ENCODE peak calls at places on chromosomes 1 and 21, in five cellular contexts. P, B, S, U and W are unnamed samples.

GRCh38 chr1:230062521-230062920 is 4.5 kb upstream of the GALNT2 start:
- DNase-seq in P (no peak), B (no peak), S (no peak), U (no peak), W (no peak)

GRCh38 chr1:201538618-201539551 is at the start of gene NAV1:
- DNase-seq in P (peak), B (peak), S (peak), U (no peak), W (peak)

GRCh38 chr1:154591206-154591605 is 16.8 kb downstream of the ADAR start:
- DNase-seq in P (no peak), B (no peak), S (no peak), U (no peak), W (no peak)

GRCh38 chr1:202593845-202594244 is 116.4 kb downstream of the SYT2 start:
- DNase-seq in P (peak), B (no peak), S (peak), U (peak), W (peak)

GRCh38 chr1:152757747-152758146 is at the start of gene KPRP:
- DNase-seq in P (peak), B (no peak), S (no peak), U (no peak), W (no peak)

GRCh38 chr1:155038602-155039307 is 5.1 kb downstream of the DCST1 start:
- DNase-seq in P (peak), B (no peak), S (peak), U (no peak), W (peak)

GRCh38 chr1:197327776-197328364 is 59.8 kb downstream of the CRB1 start:
- DNase-seq in P (peak), B (peak), S (peak), U (no peak), W (no peak)

GRCh38 chr1:40241372-40241771 is 6.4 kb upstream of the TMCO2 start:
- DNase-seq in P (no peak), B (no peak), S (no peak), U (no peak), W (no peak)

GRCh38 chr1:15155760-15156743 is 2.5 kb downstream of the TMEM51 start:
- DNase-seq in P (no peak), B (no peak), S (no peak), U (no peak), W (no peak)

GRCh38 chr1:230125633-230126528 is 58.8 kb downstream of the GALNT2 start:
- DNase-seq in P (peak), B (no peak), S (peak), U (no peak), W (peak)

GRCh38 chr1:153565529-153566374 is at the start of gene S100A2:
- DNase-seq in P (peak), B (no peak), S (peak), U (peak), W (peak)

GRCh38 chr1:221169447-221169889 is 290.2 kb downstream of the HLX start:
- DNase-seq in P (peak), B (peak), S (peak), U (no peak), W (peak)

GRCh38 chr1:7810395-7810794 is 26.3 kb downstream of the PER3 start:
- DNase-seq in P (peak), B (no peak), S (peak), U (peak), W (peak)

GRCh38 chr1:229342902-229343587 is at the start of gene CCSAP:
- DNase-seq in P (peak), B (peak), S (peak), U (no peak), W (peak)

GRCh38 chr1:3473381-3473844 is 18.9 kb downstream of the ARHGEF16 start:
- DNase-seq in P (peak), B (no peak), S (peak), U (no peak), W (peak)

GRCh38 chr1:180213401-180214177 is 16.5 kb upstream of the LHX4 start:
- DNase-seq in P (peak), B (peak), S (no peak), U (no peak), W (no peak)

GRCh38 chr1:201125019-201125418 is 2.0 kb downstream of the ASCL5 start:
- DNase-seq in P (no peak), B (no peak), S (no peak), U (no peak), W (no peak)

GRCh38 chr1:160371691-160372208 is 4.9 kb downstream of the NHLH1 start:
- DNase-seq in P (no peak), B (no peak), S (no peak), U (no peak), W (no peak)

GRCh38 chr21:36210779-36211659 is 54.4 kb downstream of the DOP1B start:
- DNase-seq in P (peak), B (peak), S (no peak), U (no peak), W (no peak)

GRCh38 chr1:23174383-23175110 is 5.9 kb upstream of the LUZP1 start:
- DNase-seq in P (no peak), B (no peak), S (no peak), U (no peak), W (no peak)

GRCh38 chr1:151499930-151500329 is 11.3 kb upstream of the CGN start:
- DNase-seq in P (no peak), B (no peak), S (no peak), U (no peak), W (no peak)

GRCh38 chr1:229272164-229273158 is 1.6 kb downstream of the RAB4A start:
- DNase-seq in P (peak), B (no peak), S (no peak), U (no peak), W (no peak)

GRCh38 chr1:10694274-10694632 is 102.2 kb downstream of the CASZ1 start:
- DNase-seq in P (peak), B (no peak), S (no peak), U (no peak), W (no peak)

GRCh38 chr1:215807926-215808325 is 240.8 kb downstream of the KCTD3 start:
- DNase-seq in P (peak), B (no peak), S (peak), U (no peak), W (no peak)

GRCh38 chr1:45793942-45794604 is 9.3 kb upstream of the MAST2 start:
- DNase-seq in P (no peak), B (no peak), S (no peak), U (no peak), W (no peak)

GRCh38 chr1:227756172-227756959 is 21.1 kb downstream of the SNAP47 start:
- DNase-seq in P (no peak), B (no peak), S (peak), U (no peak), W (no peak)

GRCh38 chr1:241964550-241965241 is 7.1 kb downstream of the BECN2 start:
- DNase-seq in P (no peak), B (no peak), S (peak), U (no peak), W (peak)

GRCh38 chr1:78627321-78627720 is 7.1 kb downstream of the IFI44L start:
- DNase-seq in P (peak), B (no peak), S (peak), U (no peak), W (peak)

GRCh38 chr1:167635941-167636340 is 5.9 kb downstream of the RCSD1 start:
- DNase-seq in P (no peak), B (no peak), S (no peak), U (no peak), W (no peak)

GRCh38 chr1:110118636-110119396 is 6.6 kb downstream of the UBL4B start:
- DNase-seq in P (peak), B (no peak), S (peak), U (no peak), W (no peak)

GRCh38 chr1:27346991-27347627 is 5.3 kb downstream of the SYTL1 start:
- DNase-seq in P (no peak), B (no peak), S (peak), U (no peak), W (peak)

GRCh38 chr1:200154069-200154767 is 126.7 kb downstream of the NR5A2 start:
- DNase-seq in P (no peak), B (no peak), S (peak), U (no peak), W (peak)

GRCh38 chr21:20994790-20995189 is 3.4 kb upstream of the NCAM2 start:
- DNase-seq in P (no peak), B (no peak), S (no peak), U (no peak), W (no peak)

GRCh38 chr21:38388219-38388618 is 110.1 kb downstream of the ERG start:
- DNase-seq in P (peak), B (no peak), S (peak), U (no peak), W (peak)

GRCh38 chr1:56202186-56202585 is 377.2 kb downstream of the PLPP3 start:
- DNase-seq in P (no peak), B (no peak), S (no peak), U (no peak), W (peak)

GRCh38 chr1:165671531-165671930 is 26.8 kb downstream of the ALDH9A1 start:
- DNase-seq in P (peak), B (no peak), S (no peak), U (no peak), W (no peak)

GRCh38 chr1:239353536-239353935 is 32.8 kb upstream of the CHRM3 start:
- DNase-seq in P (no peak), B (no peak), S (no peak), U (no peak), W (no peak)

GRCh38 chr1:161206411-161207140 is 4.4 kb downstream of the NDUFS2 start:
- DNase-seq in P (peak), B (no peak), S (peak), U (no peak), W (no peak)

GRCh38 chr1:66436378-66437135 is 97.4 kb upstream of the SGIP1 start:
- DNase-seq in P (peak), B (no peak), S (peak), U (peak), W (peak)
- H3K27ac ChIP-seq in P (peak), B (no peak), S (no peak), U (peak), W (no peak)

GRCh38 chr1:234862944-234863515 is 253.1 kb upstream of the IRF2BP2 start:
- DNase-seq in P (peak), B (peak), S (peak), U (no peak), W (peak)
- H2AFZ ChIP-seq in P (peak), B (peak), S (peak), U (no peak), W (peak)

GRCh38 chr1:9592510-9593075 is 3.9 kb downstream of the TMEM201 start:
- DNase-seq in P (no peak), B (no peak), S (no peak), U (no peak), W (no peak)

GRCh38 chr1:9594471-9595155 is 5.9 kb downstream of the TMEM201 start:
- DNase-seq in P (no peak), B (no peak), S (no peak), U (no peak), W (no peak)

GRCh38 chr1:9591669-9592509 is 3.2 kb downstream of the TMEM201 start:
- DNase-seq in P (no peak), B (no peak), S (no peak), U (no peak), W (no peak)

GRCh38 chr1:9593492-9594465 is 5.1 kb downstream of the TMEM201 start:
- DNase-seq in P (peak), B (peak), S (peak), U (no peak), W (peak)

GRCh38 chr1:9593147-9593491 is 4.4 kb downstream of the TMEM201 start:
- DNase-seq in P (no peak), B (no peak), S (no peak), U (no peak), W (no peak)
- H3K27ac ChIP-seq in P (no peak), B (peak), S (no peak), U (peak), W (no peak)

DNA sequence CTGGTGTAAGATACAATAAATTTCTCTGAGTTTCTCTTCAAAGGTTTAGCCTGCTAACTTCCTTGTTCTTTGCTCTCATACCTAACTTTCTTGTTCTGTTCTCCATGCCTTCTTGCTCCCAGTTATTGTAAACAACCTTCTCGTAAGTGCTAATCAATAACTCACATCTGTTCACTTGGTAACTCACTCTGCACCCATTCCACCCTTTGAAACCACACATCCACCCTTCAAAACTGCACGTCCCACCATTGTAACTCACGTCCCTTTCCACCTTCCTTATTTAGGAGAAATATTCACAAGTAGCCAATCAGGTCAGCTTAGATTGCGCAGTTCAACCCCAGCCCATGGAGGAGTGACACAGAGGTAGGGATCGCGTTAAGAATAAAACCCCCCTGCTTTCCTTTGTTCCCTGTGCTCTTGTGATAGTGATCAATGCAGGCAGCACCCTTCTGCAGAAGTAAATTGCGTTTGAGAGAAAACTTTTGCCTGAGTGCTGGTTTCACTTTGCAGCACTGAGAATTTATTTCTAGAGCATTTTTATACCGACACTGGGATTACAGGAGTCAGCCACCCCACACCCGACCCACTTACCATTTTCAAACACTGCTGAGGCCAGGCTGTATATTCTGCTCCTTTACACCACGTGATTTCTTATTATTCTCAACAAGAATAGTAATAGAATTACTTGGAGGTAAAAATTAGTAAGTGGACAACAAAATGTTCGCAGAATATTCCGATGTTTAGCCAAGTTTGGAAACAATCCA is 789.2 kb upstream of the RGS18 start:
- DNase-seq in P (no peak), B (peak), S (no peak), U (no peak), W (no peak)
- H2AFZ ChIP-seq in P (no peak), B (peak), S (no peak), U (no peak), W (no peak)

GRCh38 chr1:174200746-174201145 is 41.4 kb downstream of the RABGAP1L start:
- DNase-seq in P (no peak), B (no peak), S (no peak), U (no peak), W (no peak)

GRCh38 chr1:174197088-174197487 is 37.8 kb downstream of the RABGAP1L start:
- DNase-seq in P (no peak), B (no peak), S (no peak), U (no peak), W (no peak)

GRCh38 chr1:174198192-174198591 is 38.9 kb downstream of the RABGAP1L start:
- DNase-seq in P (no peak), B (no peak), S (no peak), U (no peak), W (no peak)

GRCh38 chr1:174194451-174194850 is 35.1 kb downstream of the RABGAP1L start:
- DNase-seq in P (no peak), B (no peak), S (no peak), U (no peak), W (no peak)

DNA sequence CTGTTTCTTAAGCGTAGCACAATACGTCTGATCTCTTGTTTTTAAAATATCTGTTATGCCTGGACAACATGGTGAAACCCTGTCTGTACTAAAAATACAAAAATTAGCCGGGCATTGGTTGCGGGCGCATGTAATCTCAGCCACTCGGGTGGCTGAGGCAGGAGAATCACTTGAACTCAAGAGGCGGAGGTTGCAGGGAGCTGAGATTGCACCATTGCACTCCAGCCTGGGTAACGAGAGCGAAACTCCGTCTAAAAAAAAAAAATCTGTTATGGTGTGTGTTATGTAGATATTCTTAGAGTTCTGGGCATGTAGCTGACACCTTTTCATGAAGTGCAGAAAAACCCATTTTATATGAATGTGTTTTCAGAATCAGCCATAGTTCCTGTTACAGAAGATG is 38.2 kb downstream of the RABGAP1L start:
- DNase-seq in P (no peak), B (no peak), S (no peak), U (no peak), W (no peak)
- H3K27ac ChIP-seq in P (no peak), B (no peak), S (no peak), U (no peak), W (no peak)

GRCh38 chr1:93440272-93440671 is 7.6 kb upstream of the FNBP1L start:
- DNase-seq in P (no peak), B (no peak), S (no peak), U (no peak), W (no peak)
- H2AFZ ChIP-seq in P (no peak), B (no peak), S (no peak), U (peak), W (no peak)

GRCh38 chr1:226651732-226652105 is 87.4 kb downstream of the ITPKB start:
- DNase-seq in P (no peak), B (no peak), S (no peak), U (no peak), W (no peak)
- H3K27ac ChIP-seq in P (no peak), B (no peak), S (no peak), U (no peak), W (no peak)

GRCh38 chr1:208219098-208219658 is 25.0 kb downstream of the PLXNA2 start:
- DNase-seq in P (peak), B (no peak), S (no peak), U (no peak), W (no peak)
- H2AFZ ChIP-seq in P (peak), B (no peak), S (peak), U (no peak), W (peak)

GRCh38 chr1:19013826-19014548 is 57.5 kb upstream of the IFFO2 start:
- DNase-seq in P (no peak), B (no peak), S (no peak), U (no peak), W (no peak)
- H3K27ac ChIP-seq in P (no peak), B (no peak), S (no peak), U (no peak), W (no peak)

DNA sequence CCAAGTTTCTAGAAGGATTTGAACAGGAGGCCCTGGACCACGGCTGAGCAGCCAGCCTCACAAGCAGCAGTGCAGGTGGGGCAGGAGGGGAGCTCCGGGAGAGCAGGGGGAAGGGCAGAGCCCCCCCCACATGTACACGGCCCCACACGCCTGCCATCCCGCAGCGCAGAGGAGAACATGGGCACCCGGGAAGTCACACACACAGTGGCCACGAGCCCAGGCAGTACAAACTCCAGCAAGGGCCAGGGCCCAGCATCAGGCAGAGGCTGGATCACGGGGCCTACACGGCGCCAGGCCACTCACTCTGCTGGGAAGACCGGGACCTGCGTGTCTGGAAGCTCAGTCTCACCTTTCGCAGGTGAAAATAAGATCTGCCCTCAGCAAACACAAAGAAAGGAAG is 5.2 kb downstream of the SUMO3 start:
- DNase-seq in P (no peak), B (no peak), S (no peak), U (no peak), W (no peak)
- H2AFZ ChIP-seq in P (no peak), B (no peak), S (no peak), U (no peak), W (no peak)